ENCODE peak calls at places on chromosome 16, in eight cellular contexts. One of them, this sample, is unnamed.

GRCh38 chr16:57991551-57992059 is 8.9 kb downstream of the ZNF319 start:
- DNase-seq in fibroblast of mammary gland: no peak
- DNase-seq in GM23338: no peak
- DNase-seq in activated naive CD8-positive, alpha-beta T cell treated with anti-CD3 and anti-CD28 coated beads, Interleukin-2, amount 50 U/mL, for 24 hours: no peak
- DNase-seq in CD4-positive, alpha-beta memory T cell: no peak
- DNase-seq in DMS153: no peak
- DNase-seq in dermis blood vessel endothelial cell: no peak
- DNase-seq in psoas muscle: peak; percentile 32
- DNase-seq in this sample: no peak

GRCh38 chr16:89187337-89188063 is 12.8 kb downstream of the SLC22A31 start:
- DNase-seq in fibroblast of mammary gland: peak; percentile 25
- DNase-seq in GM23338: no peak
- DNase-seq in activated naive CD8-positive, alpha-beta T cell treated with anti-CD3 and anti-CD28 coated beads, Interleukin-2, amount 50 U/mL, for 24 hours: peak; percentile 49
- DNase-seq in CD4-positive, alpha-beta memory T cell: peak; percentile 36
- DNase-seq in DMS153: no peak
- DNase-seq in dermis blood vessel endothelial cell: peak; percentile 16
- DNase-seq in psoas muscle: peak; percentile 55
- DNase-seq in this sample: no peak

GRCh38 chr16:3577302-3577752 is at the start of gene NLRC3:
- DNase-seq in fibroblast of mammary gland: no peak
- DNase-seq in GM23338: no peak
- DNase-seq in activated naive CD8-positive, alpha-beta T cell treated with anti-CD3 and anti-CD28 coated beads, Interleukin-2, amount 50 U/mL, for 24 hours: peak; percentile 46
- DNase-seq in CD4-positive, alpha-beta memory T cell: peak; percentile 50
- DNase-seq in DMS153: no peak
- DNase-seq in dermis blood vessel endothelial cell: peak; percentile 37
- DNase-seq in psoas muscle: peak; percentile 40
- DNase-seq in this sample: no peak

GRCh38 chr16:66115373-66115772 is 251.1 kb upstream of the CDH5 start:
- DNase-seq in fibroblast of mammary gland: peak; percentile 15
- DNase-seq in GM23338: peak; percentile 65
- DNase-seq in activated naive CD8-positive, alpha-beta T cell treated with anti-CD3 and anti-CD28 coated beads, Interleukin-2, amount 50 U/mL, for 24 hours: no peak
- DNase-seq in CD4-positive, alpha-beta memory T cell: no peak
- DNase-seq in DMS153: no peak
- DNase-seq in dermis blood vessel endothelial cell: no peak
- DNase-seq in psoas muscle: no peak
- DNase-seq in this sample: no peak

GRCh38 chr16:72807287-72807686 is 240.6 kb downstream of the ZFHX3 start:
- DNase-seq in fibroblast of mammary gland: no peak
- DNase-seq in GM23338: no peak
- DNase-seq in activated naive CD8-positive, alpha-beta T cell treated with anti-CD3 and anti-CD28 coated beads, Interleukin-2, amount 50 U/mL, for 24 hours: no peak
- DNase-seq in CD4-positive, alpha-beta memory T cell: no peak
- DNase-seq in DMS153: no peak
- DNase-seq in dermis blood vessel endothelial cell: no peak
- DNase-seq in psoas muscle: no peak
- DNase-seq in this sample: no peak

GRCh38 chr16:59058261-59058660 is 324.1 kb upstream of the GOT2 start:
- DNase-seq in fibroblast of mammary gland: no peak
- DNase-seq in GM23338: no peak
- DNase-seq in activated naive CD8-positive, alpha-beta T cell treated with anti-CD3 and anti-CD28 coated beads, Interleukin-2, amount 50 U/mL, for 24 hours: no peak
- DNase-seq in CD4-positive, alpha-beta memory T cell: no peak
- DNase-seq in DMS153: no peak
- DNase-seq in dermis blood vessel endothelial cell: no peak
- DNase-seq in psoas muscle: no peak
- DNase-seq in this sample: no peak

GRCh38 chr16:81327483-81328196 is 12.9 kb downstream of the GAN start:
- DNase-seq in fibroblast of mammary gland: no peak
- DNase-seq in GM23338: no peak
- DNase-seq in activated naive CD8-positive, alpha-beta T cell treated with anti-CD3 and anti-CD28 coated beads, Interleukin-2, amount 50 U/mL, for 24 hours: no peak
- DNase-seq in CD4-positive, alpha-beta memory T cell: no peak
- DNase-seq in DMS153: no peak
- DNase-seq in dermis blood vessel endothelial cell: no peak
- DNase-seq in psoas muscle: no peak
- DNase-seq in this sample: no peak

GRCh38 chr16:3266873-3267537 is 10.6 kb upstream of the MEFV start:
- DNase-seq in fibroblast of mammary gland: peak; percentile 47
- DNase-seq in GM23338: peak; percentile 66
- DNase-seq in activated naive CD8-positive, alpha-beta T cell treated with anti-CD3 and anti-CD28 coated beads, Interleukin-2, amount 50 U/mL, for 24 hours: no peak
- DNase-seq in CD4-positive, alpha-beta memory T cell: peak; percentile 20
- DNase-seq in DMS153: no peak
- DNase-seq in dermis blood vessel endothelial cell: peak; percentile 67
- DNase-seq in psoas muscle: no peak
- DNase-seq in this sample: peak; percentile 31

GRCh38 chr16:65123846-65124513 is 2.1 kb upstream of the CDH11 start:
- DNase-seq in fibroblast of mammary gland: no peak
- DNase-seq in GM23338: peak; percentile 12
- DNase-seq in activated naive CD8-positive, alpha-beta T cell treated with anti-CD3 and anti-CD28 coated beads, Interleukin-2, amount 50 U/mL, for 24 hours: no peak
- DNase-seq in CD4-positive, alpha-beta memory T cell: no peak
- DNase-seq in DMS153: no peak
- DNase-seq in dermis blood vessel endothelial cell: no peak
- DNase-seq in psoas muscle: no peak
- DNase-seq in this sample: no peak

GRCh38 chr16:87437911-87438610 is 45.9 kb downstream of the MAP1LC3B start:
- DNase-seq in fibroblast of mammary gland: no peak
- DNase-seq in GM23338: no peak
- DNase-seq in activated naive CD8-positive, alpha-beta T cell treated with anti-CD3 and anti-CD28 coated beads, Interleukin-2, amount 50 U/mL, for 24 hours: no peak
- DNase-seq in CD4-positive, alpha-beta memory T cell: no peak
- DNase-seq in DMS153: no peak
- DNase-seq in dermis blood vessel endothelial cell: no peak
- DNase-seq in psoas muscle: peak; percentile 12
- DNase-seq in this sample: no peak

GRCh38 chr16:79768594-79768993 is 168.1 kb upstream of the MAF start:
- DNase-seq in fibroblast of mammary gland: no peak
- DNase-seq in GM23338: no peak
- DNase-seq in activated naive CD8-positive, alpha-beta T cell treated with anti-CD3 and anti-CD28 coated beads, Interleukin-2, amount 50 U/mL, for 24 hours: no peak
- DNase-seq in CD4-positive, alpha-beta memory T cell: no peak
- DNase-seq in DMS153: peak; percentile 20
- DNase-seq in dermis blood vessel endothelial cell: no peak
- DNase-seq in psoas muscle: no peak
- DNase-seq in this sample: no peak

GRCh38 chr16:49352923-49353322 is 20.7 kb upstream of the C16orf78 start:
- DNase-seq in fibroblast of mammary gland: peak; percentile 9
- DNase-seq in GM23338: peak; percentile 83
- DNase-seq in activated naive CD8-positive, alpha-beta T cell treated with anti-CD3 and anti-CD28 coated beads, Interleukin-2, amount 50 U/mL, for 24 hours: no peak
- DNase-seq in CD4-positive, alpha-beta memory T cell: no peak
- DNase-seq in DMS153: no peak
- DNase-seq in dermis blood vessel endothelial cell: peak; percentile 28
- DNase-seq in psoas muscle: no peak
- DNase-seq in this sample: no peak

GRCh38 chr16:734981-735881 is 5.6 kb downstream of the CIAO3 start:
- DNase-seq in fibroblast of mammary gland: no peak
- DNase-seq in GM23338: no peak
- DNase-seq in activated naive CD8-positive, alpha-beta T cell treated with anti-CD3 and anti-CD28 coated beads, Interleukin-2, amount 50 U/mL, for 24 hours: no peak
- DNase-seq in CD4-positive, alpha-beta memory T cell: no peak
- DNase-seq in DMS153: no peak
- DNase-seq in dermis blood vessel endothelial cell: no peak
- DNase-seq in psoas muscle: no peak
- DNase-seq in this sample: no peak

GRCh38 chr16:72394526-72394925 is 222.6 kb upstream of the PMFBP1 start:
- DNase-seq in fibroblast of mammary gland: no peak
- DNase-seq in GM23338: no peak
- DNase-seq in activated naive CD8-positive, alpha-beta T cell treated with anti-CD3 and anti-CD28 coated beads, Interleukin-2, amount 50 U/mL, for 24 hours: no peak
- DNase-seq in CD4-positive, alpha-beta memory T cell: no peak
- DNase-seq in DMS153: no peak
- DNase-seq in dermis blood vessel endothelial cell: no peak
- DNase-seq in psoas muscle: no peak
- DNase-seq in this sample: no peak

GRCh38 chr16:5032748-5033167 is 977 bp downstream of the NAGPA start:
- DNase-seq in fibroblast of mammary gland: no peak
- DNase-seq in GM23338: no peak
- DNase-seq in activated naive CD8-positive, alpha-beta T cell treated with anti-CD3 and anti-CD28 coated beads, Interleukin-2, amount 50 U/mL, for 24 hours: no peak
- DNase-seq in CD4-positive, alpha-beta memory T cell: no peak
- DNase-seq in DMS153: no peak
- DNase-seq in dermis blood vessel endothelial cell: no peak
- DNase-seq in psoas muscle: peak; percentile 39
- DNase-seq in this sample: no peak

GRCh38 chr16:69396187-69397061 is 10.6 kb upstream of the TERF2 start:
- DNase-seq in fibroblast of mammary gland: peak; percentile 97
- DNase-seq in GM23338: peak; percentile 93
- DNase-seq in activated naive CD8-positive, alpha-beta T cell treated with anti-CD3 and anti-CD28 coated beads, Interleukin-2, amount 50 U/mL, for 24 hours: peak; percentile 77
- DNase-seq in CD4-positive, alpha-beta memory T cell: peak; percentile 68
- DNase-seq in DMS153: peak; percentile 47
- DNase-seq in dermis blood vessel endothelial cell: peak; percentile 93
- DNase-seq in psoas muscle: no peak
- DNase-seq in this sample: peak; percentile 86

GRCh38 chr16:23941025-23941424 is 105.2 kb downstream of the PRKCB start:
- DNase-seq in fibroblast of mammary gland: no peak
- DNase-seq in GM23338: no peak
- DNase-seq in activated naive CD8-positive, alpha-beta T cell treated with anti-CD3 and anti-CD28 coated beads, Interleukin-2, amount 50 U/mL, for 24 hours: no peak
- DNase-seq in CD4-positive, alpha-beta memory T cell: no peak
- DNase-seq in DMS153: no peak
- DNase-seq in dermis blood vessel endothelial cell: no peak
- DNase-seq in psoas muscle: no peak
- DNase-seq in this sample: no peak

GRCh38 chr16:30335598-30336474 is 19.3 kb downstream of the CD2BP2 start:
- DNase-seq in fibroblast of mammary gland: peak; percentile 26
- DNase-seq in GM23338: no peak
- DNase-seq in activated naive CD8-positive, alpha-beta T cell treated with anti-CD3 and anti-CD28 coated beads, Interleukin-2, amount 50 U/mL, for 24 hours: peak; percentile 35
- DNase-seq in CD4-positive, alpha-beta memory T cell: no peak
- DNase-seq in DMS153: no peak
- DNase-seq in dermis blood vessel endothelial cell: no peak
- DNase-seq in psoas muscle: peak; percentile 76
- DNase-seq in this sample: no peak

GRCh38 chr16:56247808-56248207 is 56.5 kb downstream of the GNAO1 start:
- DNase-seq in fibroblast of mammary gland: no peak
- DNase-seq in GM23338: no peak
- DNase-seq in activated naive CD8-positive, alpha-beta T cell treated with anti-CD3 and anti-CD28 coated beads, Interleukin-2, amount 50 U/mL, for 24 hours: no peak
- DNase-seq in CD4-positive, alpha-beta memory T cell: no peak
- DNase-seq in DMS153: no peak
- DNase-seq in dermis blood vessel endothelial cell: no peak
- DNase-seq in psoas muscle: no peak
- DNase-seq in this sample: no peak

GRCh38 chr16:89047331-89048086 is 46.1 kb upstream of the ACSF3 start:
- DNase-seq in fibroblast of mammary gland: no peak
- DNase-seq in GM23338: no peak
- DNase-seq in activated naive CD8-positive, alpha-beta T cell treated with anti-CD3 and anti-CD28 coated beads, Interleukin-2, amount 50 U/mL, for 24 hours: no peak
- DNase-seq in CD4-positive, alpha-beta memory T cell: no peak
- DNase-seq in DMS153: no peak
- DNase-seq in dermis blood vessel endothelial cell: no peak
- DNase-seq in psoas muscle: peak; percentile 28
- DNase-seq in this sample: no peak

GRCh38 chr16:4496305-4496704 is 20.1 kb downstream of the HMOX2 start:
- DNase-seq in fibroblast of mammary gland: peak; percentile 73
- DNase-seq in GM23338: no peak
- DNase-seq in activated naive CD8-positive, alpha-beta T cell treated with anti-CD3 and anti-CD28 coated beads, Interleukin-2, amount 50 U/mL, for 24 hours: no peak
- DNase-seq in CD4-positive, alpha-beta memory T cell: no peak
- DNase-seq in DMS153: no peak
- DNase-seq in dermis blood vessel endothelial cell: no peak
- DNase-seq in psoas muscle: no peak
- DNase-seq in this sample: no peak

GRCh38 chr16:68739964-68740627 is 3.0 kb downstream of the CDH1 start:
- DNase-seq in fibroblast of mammary gland: peak; percentile 11
- DNase-seq in GM23338: no peak
- DNase-seq in activated naive CD8-positive, alpha-beta T cell treated with anti-CD3 and anti-CD28 coated beads, Interleukin-2, amount 50 U/mL, for 24 hours: no peak
- DNase-seq in CD4-positive, alpha-beta memory T cell: no peak
- DNase-seq in DMS153: no peak
- DNase-seq in dermis blood vessel endothelial cell: no peak
- DNase-seq in psoas muscle: no peak
- DNase-seq in this sample: no peak

GRCh38 chr16:647173-647902 is 1.8 kb upstream of the WDR90 start:
- DNase-seq in fibroblast of mammary gland: no peak
- DNase-seq in GM23338: no peak
- DNase-seq in activated naive CD8-positive, alpha-beta T cell treated with anti-CD3 and anti-CD28 coated beads, Interleukin-2, amount 50 U/mL, for 24 hours: no peak
- DNase-seq in CD4-positive, alpha-beta memory T cell: no peak
- DNase-seq in DMS153: no peak
- DNase-seq in dermis blood vessel endothelial cell: no peak
- DNase-seq in psoas muscle: no peak
- DNase-seq in this sample: no peak

GRCh38 chr16:4529085-4530060 is 9.2 kb downstream of the CDIP1 start:
- DNase-seq in fibroblast of mammary gland: peak; percentile 42
- DNase-seq in GM23338: peak; percentile 81
- DNase-seq in activated naive CD8-positive, alpha-beta T cell treated with anti-CD3 and anti-CD28 coated beads, Interleukin-2, amount 50 U/mL, for 24 hours: no peak
- DNase-seq in CD4-positive, alpha-beta memory T cell: no peak
- DNase-seq in DMS153: no peak
- DNase-seq in dermis blood vessel endothelial cell: peak; percentile 45
- DNase-seq in psoas muscle: no peak
- DNase-seq in this sample: no peak

GRCh38 chr16:80794071-80794470 is 10.3 kb downstream of the CDYL2 start:
- DNase-seq in fibroblast of mammary gland: no peak
- DNase-seq in GM23338: no peak
- DNase-seq in activated naive CD8-positive, alpha-beta T cell treated with anti-CD3 and anti-CD28 coated beads, Interleukin-2, amount 50 U/mL, for 24 hours: no peak
- DNase-seq in CD4-positive, alpha-beta memory T cell: no peak
- DNase-seq in DMS153: no peak
- DNase-seq in dermis blood vessel endothelial cell: no peak
- DNase-seq in psoas muscle: no peak
- DNase-seq in this sample: no peak

GRCh38 chr16:26651464-26651863 is 415.3 kb upstream of the C16orf82 start:
- DNase-seq in fibroblast of mammary gland: no peak
- DNase-seq in GM23338: no peak
- DNase-seq in activated naive CD8-positive, alpha-beta T cell treated with anti-CD3 and anti-CD28 coated beads, Interleukin-2, amount 50 U/mL, for 24 hours: no peak
- DNase-seq in CD4-positive, alpha-beta memory T cell: no peak
- DNase-seq in DMS153: no peak
- DNase-seq in dermis blood vessel endothelial cell: no peak
- DNase-seq in psoas muscle: no peak
- DNase-seq in this sample: no peak

GRCh38 chr16:20166531-20167235 is 93.0 kb upstream of the GPR139 start:
- DNase-seq in fibroblast of mammary gland: no peak
- DNase-seq in GM23338: peak; percentile 23
- DNase-seq in activated naive CD8-positive, alpha-beta T cell treated with anti-CD3 and anti-CD28 coated beads, Interleukin-2, amount 50 U/mL, for 24 hours: no peak
- DNase-seq in CD4-positive, alpha-beta memory T cell: no peak
- DNase-seq in DMS153: no peak
- DNase-seq in dermis blood vessel endothelial cell: no peak
- DNase-seq in psoas muscle: no peak
- DNase-seq in this sample: no peak

GRCh38 chr16:70512456-70512855 is 10.9 kb downstream of the COG4 start:
- DNase-seq in fibroblast of mammary gland: peak; percentile 85
- DNase-seq in GM23338: no peak
- DNase-seq in activated naive CD8-positive, alpha-beta T cell treated with anti-CD3 and anti-CD28 coated beads, Interleukin-2, amount 50 U/mL, for 24 hours: no peak
- DNase-seq in CD4-positive, alpha-beta memory T cell: no peak
- DNase-seq in DMS153: no peak
- DNase-seq in dermis blood vessel endothelial cell: no peak
- DNase-seq in psoas muscle: peak; percentile 63
- DNase-seq in this sample: no peak

GRCh38 chr16:6031102-6031501 is 933.5 kb upstream of the EEF2KMT start:
- DNase-seq in fibroblast of mammary gland: no peak
- DNase-seq in GM23338: no peak
- DNase-seq in activated naive CD8-positive, alpha-beta T cell treated with anti-CD3 and anti-CD28 coated beads, Interleukin-2, amount 50 U/mL, for 24 hours: no peak
- DNase-seq in CD4-positive, alpha-beta memory T cell: no peak
- DNase-seq in DMS153: no peak
- DNase-seq in dermis blood vessel endothelial cell: no peak
- DNase-seq in psoas muscle: no peak
- DNase-seq in this sample: no peak

GRCh38 chr16:11408261-11408660 is 63.0 kb downstream of the RMI2 start:
- DNase-seq in fibroblast of mammary gland: no peak
- DNase-seq in GM23338: no peak
- DNase-seq in activated naive CD8-positive, alpha-beta T cell treated with anti-CD3 and anti-CD28 coated beads, Interleukin-2, amount 50 U/mL, for 24 hours: no peak
- DNase-seq in CD4-positive, alpha-beta memory T cell: no peak
- DNase-seq in DMS153: no peak
- DNase-seq in dermis blood vessel endothelial cell: no peak
- DNase-seq in psoas muscle: no peak
- DNase-seq in this sample: no peak

GRCh38 chr16:88897696-88898425 is 31.4 kb upstream of the PABPN1L start:
- DNase-seq in fibroblast of mammary gland: no peak
- DNase-seq in GM23338: no peak
- DNase-seq in activated naive CD8-positive, alpha-beta T cell treated with anti-CD3 and anti-CD28 coated beads, Interleukin-2, amount 50 U/mL, for 24 hours: no peak
- DNase-seq in CD4-positive, alpha-beta memory T cell: no peak
- DNase-seq in DMS153: no peak
- DNase-seq in dermis blood vessel endothelial cell: no peak
- DNase-seq in psoas muscle: no peak
- DNase-seq in this sample: no peak

GRCh38 chr16:1194665-1195392 is 30.2 kb downstream of the TPSG1 start:
- DNase-seq in fibroblast of mammary gland: no peak
- DNase-seq in GM23338: peak; percentile 66
- DNase-seq in activated naive CD8-positive, alpha-beta T cell treated with anti-CD3 and anti-CD28 coated beads, Interleukin-2, amount 50 U/mL, for 24 hours: peak; percentile 26
- DNase-seq in CD4-positive, alpha-beta memory T cell: peak; percentile 19
- DNase-seq in DMS153: no peak
- DNase-seq in dermis blood vessel endothelial cell: peak; percentile 16
- DNase-seq in psoas muscle: no peak
- DNase-seq in this sample: no peak